ENCODE peak calls at places on chromosomes 5 and 9, in nine cellular contexts. One of them, this sample, is unnamed.

GRCh38 chr9:13721481-13722235 is 442.2 kb upstream of the MPDZ start:
- DNase-seq in neural crest cell: no peak
- DNase-seq in GM20000: no peak
- DNase-seq in GM23338: no peak
- DNase-seq in omental fat pad: no peak
- DNase-seq in AG10803: peak; percentile 67
- DNase-seq in tibial artery: no peak
- DNase-seq in OCI-LY7: no peak
- DNase-seq in H9: no peak
- DNase-seq in this sample: no peak

GRCh38 chr5:7754997-7755596 is 95.8 kb downstream of the CFAP90 start:
- DNase-seq in neural crest cell: peak; percentile 67
- DNase-seq in GM20000: peak; percentile 65
- DNase-seq in GM23338: peak; percentile 84
- DNase-seq in omental fat pad: no peak
- DNase-seq in AG10803: peak; percentile 25
- DNase-seq in tibial artery: no peak
- DNase-seq in OCI-LY7: peak; percentile 53
- DNase-seq in H9: peak; percentile 90
- DNase-seq in this sample: no peak

GRCh38 chr5:131514316-131515275 is 120.4 kb downstream of the RAPGEF6 start:
- DNase-seq in neural crest cell: no peak
- DNase-seq in GM20000: no peak
- DNase-seq in GM23338: no peak
- DNase-seq in omental fat pad: no peak
- DNase-seq in AG10803: no peak
- DNase-seq in tibial artery: no peak
- DNase-seq in OCI-LY7: no peak
- DNase-seq in H9: no peak
- DNase-seq in this sample: no peak

GRCh38 chr5:33379757-33380156 is 61.0 kb upstream of the TARS1 start:
- DNase-seq in neural crest cell: no peak
- DNase-seq in GM20000: no peak
- DNase-seq in GM23338: peak; percentile 93
- DNase-seq in omental fat pad: no peak
- DNase-seq in AG10803: peak; percentile 32
- DNase-seq in tibial artery: no peak
- DNase-seq in OCI-LY7: peak; percentile 67
- DNase-seq in H9: peak; percentile 64
- DNase-seq in this sample: no peak

GRCh38 chr9:8860925-8861324 is 1061.3 kb upstream of the DMAC1 start:
- DNase-seq in neural crest cell: no peak
- DNase-seq in GM20000: no peak
- DNase-seq in GM23338: no peak
- DNase-seq in omental fat pad: no peak
- DNase-seq in AG10803: no peak
- DNase-seq in tibial artery: no peak
- DNase-seq in OCI-LY7: no peak
- DNase-seq in H9: no peak
- DNase-seq in this sample: no peak

GRCh38 chr9:4667681-4668080 is 1.4 kb upstream of the SPATA6L start:
- DNase-seq in neural crest cell: no peak
- DNase-seq in GM20000: no peak
- DNase-seq in GM23338: no peak
- DNase-seq in omental fat pad: no peak
- DNase-seq in AG10803: no peak
- DNase-seq in tibial artery: no peak
- DNase-seq in OCI-LY7: peak; percentile 32
- DNase-seq in H9: no peak
- DNase-seq in this sample: no peak

GRCh38 chr5:57834829-57835554 is 352.4 kb upstream of the ACTBL2 start:
- DNase-seq in neural crest cell: no peak
- DNase-seq in GM20000: no peak
- DNase-seq in GM23338: peak; percentile 59
- DNase-seq in omental fat pad: no peak
- DNase-seq in AG10803: no peak
- DNase-seq in tibial artery: no peak
- DNase-seq in OCI-LY7: no peak
- DNase-seq in H9: peak; percentile 80
- DNase-seq in this sample: peak; percentile 85

GRCh38 chr5:75656311-75657003 is 45.2 kb downstream of the ANKDD1B start:
- DNase-seq in neural crest cell: no peak
- DNase-seq in GM20000: no peak
- DNase-seq in GM23338: peak; percentile 13
- DNase-seq in omental fat pad: no peak
- DNase-seq in AG10803: peak; percentile 57
- DNase-seq in tibial artery: no peak
- DNase-seq in OCI-LY7: no peak
- DNase-seq in H9: no peak
- DNase-seq in this sample: no peak

GRCh38 chr9:128587453-128587852 is 35.1 kb downstream of the SPTAN1 start:
- DNase-seq in neural crest cell: no peak
- DNase-seq in GM20000: peak; percentile 11
- DNase-seq in GM23338: no peak
- DNase-seq in omental fat pad: no peak
- DNase-seq in AG10803: no peak
- DNase-seq in tibial artery: no peak
- DNase-seq in OCI-LY7: no peak
- DNase-seq in H9: no peak
- DNase-seq in this sample: no peak

GRCh38 chr5:177023247-177023703 is 779 bp downstream of the ZNF346 start:
- DNase-seq in neural crest cell: peak; percentile 8
- DNase-seq in GM20000: peak; percentile 46
- DNase-seq in GM23338: peak; percentile 43
- DNase-seq in omental fat pad: no peak
- DNase-seq in AG10803: no peak
- DNase-seq in tibial artery: no peak
- DNase-seq in OCI-LY7: peak; percentile 41
- DNase-seq in H9: no peak
- DNase-seq in this sample: no peak

GRCh38 chr9:129569506-129570449 is 51.1 kb downstream of the C9orf50 start:
- DNase-seq in neural crest cell: no peak
- DNase-seq in GM20000: peak; percentile 70
- DNase-seq in GM23338: peak; percentile 73
- DNase-seq in omental fat pad: no peak
- DNase-seq in AG10803: peak; percentile 44
- DNase-seq in tibial artery: no peak
- DNase-seq in OCI-LY7: peak; percentile 21
- DNase-seq in H9: peak; percentile 69
- DNase-seq in this sample: no peak

GRCh38 chr5:176481659-176482213 is 33.6 kb downstream of the FAF2 start:
- DNase-seq in neural crest cell: no peak
- DNase-seq in GM20000: no peak
- DNase-seq in GM23338: no peak
- DNase-seq in omental fat pad: no peak
- DNase-seq in AG10803: no peak
- DNase-seq in tibial artery: no peak
- DNase-seq in OCI-LY7: no peak
- DNase-seq in H9: no peak
- DNase-seq in this sample: no peak

GRCh38 chr5:128402506-128402905 is 135.5 kb downstream of the FBN2 start:
- DNase-seq in neural crest cell: no peak
- DNase-seq in GM20000: no peak
- DNase-seq in GM23338: no peak
- DNase-seq in omental fat pad: no peak
- DNase-seq in AG10803: no peak
- DNase-seq in tibial artery: no peak
- DNase-seq in OCI-LY7: no peak
- DNase-seq in H9: no peak
- DNase-seq in this sample: no peak

GRCh38 chr5:33733225-33733624 is 158.6 kb downstream of the ADAMTS12 start:
- DNase-seq in neural crest cell: no peak
- DNase-seq in GM20000: no peak
- DNase-seq in GM23338: no peak
- DNase-seq in omental fat pad: no peak
- DNase-seq in AG10803: no peak
- DNase-seq in tibial artery: no peak
- DNase-seq in OCI-LY7: no peak
- DNase-seq in H9: no peak
- DNase-seq in this sample: no peak

GRCh38 chr9:15070716-15071115 is 160.5 kb upstream of the FREM1 start:
- DNase-seq in neural crest cell: no peak
- DNase-seq in GM20000: no peak
- DNase-seq in GM23338: no peak
- DNase-seq in omental fat pad: no peak
- DNase-seq in AG10803: no peak
- DNase-seq in tibial artery: no peak
- DNase-seq in OCI-LY7: no peak
- DNase-seq in H9: no peak
- DNase-seq in this sample: no peak

GRCh38 chr5:179459771-179460170 is 90.6 kb upstream of the RUFY1 start:
- DNase-seq in neural crest cell: no peak
- DNase-seq in GM20000: no peak
- DNase-seq in GM23338: no peak
- DNase-seq in omental fat pad: no peak
- DNase-seq in AG10803: no peak
- DNase-seq in tibial artery: no peak
- DNase-seq in OCI-LY7: no peak
- DNase-seq in H9: no peak
- DNase-seq in this sample: no peak
- TF ChIP-seq CTCF in neural crest cell: no peak
- TF ChIP-seq CTCF in GM20000: no peak
- TF ChIP-seq CTCF in GM23338: no peak
- TF ChIP-seq CTCF in omental fat pad: no peak
- TF ChIP-seq CTCF in AG10803: no peak
- TF ChIP-seq CTCF in tibial artery: no peak
- TF ChIP-seq CTCF in OCI-LY7: no peak
- TF ChIP-seq CTCF in H9: no peak
- TF ChIP-seq CTCF in this sample: no peak

GRCh38 chr5:110063640-110064592 is 374.2 kb downstream of the MAN2A1 start:
- DNase-seq in neural crest cell: no peak
- DNase-seq in GM20000: no peak
- DNase-seq in GM23338: no peak
- DNase-seq in omental fat pad: no peak
- DNase-seq in AG10803: peak; percentile 24
- DNase-seq in tibial artery: no peak
- DNase-seq in OCI-LY7: no peak
- DNase-seq in H9: no peak
- DNase-seq in this sample: no peak

GRCh38 chr5:110064593-110065268 is 375.0 kb downstream of the MAN2A1 start:
- DNase-seq in neural crest cell: no peak
- DNase-seq in GM20000: no peak
- DNase-seq in GM23338: no peak
- DNase-seq in omental fat pad: no peak
- DNase-seq in AG10803: no peak
- DNase-seq in tibial artery: no peak
- DNase-seq in OCI-LY7: no peak
- DNase-seq in H9: no peak
- DNase-seq in this sample: no peak

GRCh38 chr5:110056580-110057114 is 366.9 kb downstream of the MAN2A1 start:
- DNase-seq in neural crest cell: no peak
- DNase-seq in GM20000: no peak
- DNase-seq in GM23338: peak; percentile 50
- DNase-seq in omental fat pad: no peak
- DNase-seq in AG10803: no peak
- DNase-seq in tibial artery: no peak
- DNase-seq in OCI-LY7: no peak
- DNase-seq in H9: no peak
- DNase-seq in this sample: no peak

GRCh38 chr5:110058175-110058574 is 368.4 kb downstream of the MAN2A1 start:
- DNase-seq in neural crest cell: no peak
- DNase-seq in GM20000: no peak
- DNase-seq in GM23338: no peak
- DNase-seq in omental fat pad: no peak
- DNase-seq in AG10803: no peak
- DNase-seq in tibial artery: no peak
- DNase-seq in OCI-LY7: no peak
- DNase-seq in H9: no peak
- DNase-seq in this sample: no peak

DNA sequence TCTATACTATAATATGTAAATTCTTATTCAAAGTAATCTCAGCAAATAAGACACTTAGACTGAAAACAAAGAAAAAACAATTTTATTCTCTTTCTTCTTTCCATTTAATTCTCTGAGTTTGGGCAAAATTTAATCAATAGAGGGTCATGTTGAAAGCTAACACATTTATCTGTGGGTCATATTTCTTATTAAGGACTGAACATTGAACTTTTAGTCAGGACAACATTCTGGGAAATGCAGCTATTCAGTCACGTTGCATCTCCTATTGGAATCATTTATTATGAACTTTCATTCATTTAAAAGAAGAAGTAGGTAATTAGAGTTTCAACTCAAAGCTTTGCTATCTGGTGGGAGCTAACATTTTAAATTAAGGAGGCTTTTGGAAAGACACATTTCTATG is 372.5 kb downstream of the MAN2A1 start:
- DNase-seq in neural crest cell: no peak
- DNase-seq in GM20000: no peak
- DNase-seq in GM23338: no peak
- DNase-seq in omental fat pad: no peak
- DNase-seq in AG10803: no peak
- DNase-seq in tibial artery: no peak
- DNase-seq in OCI-LY7: no peak
- DNase-seq in H9: no peak
- DNase-seq in this sample: no peak
- TF ChIP-seq CTCF in neural crest cell: no peak
- TF ChIP-seq CTCF in GM20000: no peak
- TF ChIP-seq CTCF in GM23338: no peak
- TF ChIP-seq CTCF in omental fat pad: no peak
- TF ChIP-seq CTCF in AG10803: no peak
- TF ChIP-seq CTCF in tibial artery: no peak
- TF ChIP-seq CTCF in OCI-LY7: no peak
- TF ChIP-seq CTCF in H9: no peak
- TF ChIP-seq CTCF in this sample: no peak

GRCh38 chr9:75914936-75915335 is 24.5 kb downstream of the PCSK5 start:
- DNase-seq in neural crest cell: no peak
- DNase-seq in GM20000: no peak
- DNase-seq in GM23338: no peak
- DNase-seq in omental fat pad: no peak
- DNase-seq in AG10803: no peak
- DNase-seq in tibial artery: no peak
- DNase-seq in OCI-LY7: no peak
- DNase-seq in H9: no peak
- DNase-seq in this sample: no peak
- TF ChIP-seq CTCF in neural crest cell: no peak
- TF ChIP-seq CTCF in GM20000: no peak
- TF ChIP-seq CTCF in GM23338: no peak
- TF ChIP-seq CTCF in omental fat pad: no peak
- TF ChIP-seq CTCF in AG10803: no peak
- TF ChIP-seq CTCF in tibial artery: no peak
- TF ChIP-seq CTCF in OCI-LY7: no peak
- TF ChIP-seq CTCF in H9: no peak
- TF ChIP-seq CTCF in this sample: no peak

DNA sequence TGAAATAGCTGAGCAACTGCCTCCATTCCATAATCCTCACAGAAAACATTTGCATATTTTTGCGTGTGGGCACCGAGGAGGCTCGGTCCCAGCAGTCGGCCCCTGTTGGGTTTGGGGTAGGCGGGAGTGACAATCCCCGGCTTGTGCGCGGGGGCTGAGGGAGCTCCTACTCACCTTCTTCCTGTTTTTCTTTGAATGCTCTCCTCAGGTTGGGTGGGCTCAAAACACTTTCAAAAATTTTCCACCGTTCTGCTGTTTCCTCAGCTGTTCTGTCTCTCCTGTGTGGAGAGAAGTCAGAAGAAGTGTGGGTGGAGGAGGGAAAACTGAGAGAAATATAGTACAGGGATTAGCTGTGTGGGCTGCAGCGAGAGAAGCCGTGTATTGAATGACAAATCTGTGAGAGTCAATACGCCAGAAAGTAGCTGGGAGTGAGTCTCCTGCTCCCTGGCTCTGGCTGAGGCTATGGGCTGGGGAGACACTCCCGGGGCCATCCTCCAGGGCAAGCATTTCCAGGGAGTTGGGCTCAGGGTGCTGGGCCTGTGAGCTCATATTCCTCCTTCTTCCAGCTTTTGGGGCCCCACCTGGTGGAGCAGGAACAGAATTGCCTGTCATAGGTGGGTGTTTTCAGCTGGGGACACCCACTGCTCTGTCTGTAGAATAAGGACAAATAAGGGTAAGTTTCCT is 84.7 kb downstream of the CMYA5 start:
- DNase-seq in neural crest cell: peak; percentile 2
- DNase-seq in GM20000: peak; percentile 20
- DNase-seq in GM23338: peak; percentile 95
- DNase-seq in omental fat pad: no peak
- DNase-seq in AG10803: peak; percentile 24
- DNase-seq in tibial artery: no peak
- DNase-seq in OCI-LY7: peak; percentile 20
- DNase-seq in H9: peak; percentile 94
- DNase-seq in this sample: no peak
- TF ChIP-seq CTCF in neural crest cell: peak; percentile 44
- TF ChIP-seq CTCF in GM20000: peak; percentile 13
- TF ChIP-seq CTCF in GM23338: peak; percentile 84
- TF ChIP-seq CTCF in omental fat pad: no peak
- TF ChIP-seq CTCF in AG10803: peak; percentile 39
- TF ChIP-seq CTCF in tibial artery: no peak
- TF ChIP-seq CTCF in OCI-LY7: peak; percentile 61
- TF ChIP-seq CTCF in H9: peak; percentile 79
- TF ChIP-seq CTCF in this sample: peak; percentile 25

This sample was measured in osteocyte.